ENCODE peak calls at places on chromosome 6, in six cellular contexts. A, Z, W, D, O and J are unnamed samples.
A peak's percentile ranks its signal among the peaks of the same experiment; 100 is the strongest.

GRCh38 chr6:116287668-116288282 is 8.0 kb upstream of the TSPYL1 start:
- DNase-seq in A (peak; percentile 74), Z (no peak), W (peak; percentile 70), D (peak; percentile 71), O (peak; percentile 46), J (no peak)

GRCh38 chr6:30459145-30459544 is 30.2 kb upstream of the HLA-E start:
- DNase-seq in A (no peak), Z (no peak), W (no peak), D (no peak), O (no peak), J (no peak)

GRCh38 chr6:79111549-79111948 is 33.5 kb upstream of the PHIP start:
- DNase-seq in A (no peak), Z (no peak), W (no peak), D (no peak), O (no peak), J (no peak)

GRCh38 chr6:101396552-101397173 is 3.2 kb downstream of the GRIK2 start:
- DNase-seq in A (peak; percentile 64), Z (peak; percentile 81), W (peak; percentile 65), D (peak; percentile 65), O (peak; percentile 82), J (peak; percentile 46)

GRCh38 chr6:53623497-53623896 is 42.1 kb downstream of the KLHL31 start:
- DNase-seq in A (peak; percentile 61), Z (no peak), W (no peak), D (no peak), O (no peak), J (no peak)

GRCh38 chr6:21019614-21020013 is 485.4 kb downstream of the CDKAL1 start:
- DNase-seq in A (peak; percentile 25), Z (no peak), W (no peak), D (no peak), O (no peak), J (no peak)

GRCh38 chr6:51118754-51119153 is 300.1 kb downstream of the TFAP2B start:
- DNase-seq in A (no peak), Z (no peak), W (no peak), D (no peak), O (no peak), J (no peak)

GRCh38 chr6:64280569-64280968 is 645.0 kb downstream of the PHF3 start:
- DNase-seq in A (peak; percentile 65), Z (no peak), W (peak; percentile 61), D (peak; percentile 42), O (peak; percentile 29), J (no peak)

GRCh38 chr6:83430606-83431544 is at the start of gene ME1:
- DNase-seq in A (peak; percentile 86), Z (peak; percentile 72), W (peak; percentile 93), D (peak; percentile 90), O (peak; percentile 52), J (peak; percentile 83)

GRCh38 chr6:104896914-104897313 is 37.2 kb upstream of the HACE1 start:
- DNase-seq in A (no peak), Z (no peak), W (no peak), D (no peak), O (no peak), J (no peak)

GRCh38 chr6:166729658-166730057 is 102.6 kb upstream of the RPS6KA2 start:
- DNase-seq in A (no peak), Z (no peak), W (no peak), D (no peak), O (no peak), J (no peak)

GRCh38 chr6:118187568-118188164 is 280.6 kb downstream of the SLC35F1 start:
- DNase-seq in A (no peak), Z (no peak), W (peak; percentile 89), D (no peak), O (no peak), J (no peak)

GRCh38 chr6:54618597-54618996 is 228.0 kb upstream of the FAM83B start:
- DNase-seq in A (no peak), Z (no peak), W (peak; percentile 2), D (no peak), O (no peak), J (no peak)

GRCh38 chr6:140025171-140025570 is 650.7 kb upstream of the CITED2 start:
- DNase-seq in A (no peak), Z (no peak), W (no peak), D (no peak), O (no peak), J (no peak)

GRCh38 chr6:141552463-141552862 is 580.3 kb upstream of the GJE1 start:
- DNase-seq in A (peak; percentile 86), Z (no peak), W (peak; percentile 72), D (no peak), O (no peak), J (no peak)
- H2BK15ac ChIP-seq in A (no peak overlapping the region), Z (no peak overlapping the region), W (no peak overlapping the region), D (no peak overlapping the region), O (no peak overlapping the region), J (no peak overlapping the region)

DNA sequence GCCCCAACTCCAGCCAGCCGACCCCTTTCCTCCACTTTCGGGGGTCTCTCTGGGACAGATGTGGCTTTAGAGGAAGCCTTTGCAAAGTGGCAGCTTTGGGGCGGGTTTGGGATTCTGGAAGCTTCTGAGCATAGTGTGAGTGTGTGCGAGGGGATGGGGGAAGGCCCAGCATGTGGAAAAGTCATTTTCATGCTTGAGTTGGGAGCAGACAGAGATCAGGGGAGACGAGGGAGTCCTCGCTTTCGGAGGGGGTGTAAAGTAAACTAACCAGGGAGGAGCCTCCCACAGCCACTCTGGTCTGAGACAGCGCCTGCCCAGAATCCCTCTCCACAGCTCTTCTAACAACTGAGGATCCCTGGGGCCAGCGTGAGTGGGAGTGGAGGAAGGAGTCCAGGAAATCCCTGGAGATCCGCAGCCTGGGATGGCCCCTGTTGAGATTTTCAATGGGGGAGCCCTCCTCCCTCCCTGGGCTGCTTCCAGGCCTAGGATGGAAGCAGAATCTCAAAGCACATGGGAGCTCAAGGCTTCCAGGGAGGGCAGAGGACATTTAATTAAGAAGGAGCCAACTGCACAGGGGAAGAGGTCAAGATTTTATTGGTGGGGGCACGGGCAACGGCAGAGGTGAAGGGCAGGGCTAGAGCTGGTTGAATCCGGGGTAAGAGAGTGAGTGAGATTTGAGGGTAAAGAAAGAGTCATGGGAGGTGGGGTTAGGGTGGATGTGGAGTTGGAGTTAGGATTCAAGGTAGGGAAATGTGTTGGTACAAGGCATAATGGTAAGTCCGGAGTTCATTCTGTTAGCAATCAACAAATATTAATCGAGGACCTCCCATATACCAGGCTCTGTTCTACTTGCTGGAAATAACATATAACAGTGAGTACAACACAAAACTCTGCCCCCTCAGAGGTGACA is 102.3 kb upstream of the FOXP4 start:
- DNase-seq in A (no peak), Z (peak; percentile 75), W (no peak), D (peak; percentile 44), O (no peak), J (no peak)
- H3K27ac ChIP-seq in A (no peak overlapping the region), Z (no peak overlapping the region), W (no peak overlapping the region), D (no peak overlapping the region), O (no peak overlapping the region), J (no peak overlapping the region)

DNA sequence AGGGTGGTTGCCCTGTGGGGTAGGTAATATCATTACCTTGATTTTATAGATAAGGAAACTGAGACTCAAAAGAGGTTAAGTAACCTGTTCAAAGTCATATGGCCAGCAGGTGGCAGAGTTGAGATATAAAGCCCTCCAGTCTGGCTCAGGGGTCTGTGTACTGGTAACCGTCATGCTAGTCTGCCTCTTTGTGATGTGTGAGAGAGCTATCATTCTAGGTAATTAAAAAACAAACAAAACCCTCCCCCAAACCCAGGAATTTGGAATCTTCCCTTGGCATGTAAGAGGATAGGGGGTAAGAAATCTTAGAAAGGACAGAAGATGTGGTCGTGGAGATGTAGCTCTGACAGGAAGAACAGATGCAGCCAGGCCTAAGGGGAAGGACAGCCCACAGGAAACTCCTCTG is 206.0 kb downstream of the CDC5L start:
- DNase-seq in A (peak; percentile 58), Z (peak; percentile 82), W (peak; percentile 72), D (peak; percentile 98), O (peak; percentile 45), J (peak; percentile 83)
- H4K8ac ChIP-seq in A (no peak overlapping the region), Z (peak overlapping the region; percentile 74), W (no peak overlapping the region), D (no peak overlapping the region), O (no peak overlapping the region), J (no peak overlapping the region)

GRCh38 chr6:73521351-73522254 is 771 bp upstream of the EEF1A1 start:
- DNase-seq in A (peak; percentile 91), Z (peak; percentile 91), W (peak; percentile 95), D (peak; percentile 42), O (no peak), J (no peak)

GRCh38 chr6:73516712-73517489 is 3.9 kb downstream of the EEF1A1 start:
- DNase-seq in A (peak; percentile 14), Z (no peak), W (peak; percentile 43), D (peak; percentile 25), O (no peak), J (no peak)

GRCh38 chr6:73523434-73524123 is 2.7 kb upstream of the EEF1A1 start:
- DNase-seq in A (peak; percentile 16), Z (peak; percentile 67), W (no peak), D (peak; percentile 36), O (no peak), J (peak; percentile 66)

GRCh38 chr6:73519943-73520687 is 717 bp downstream of the EEF1A1 start:
- DNase-seq in A (peak; percentile 78), Z (peak; percentile 64), W (peak; percentile 86), D (peak; percentile 87), O (no peak), J (peak; percentile 35)

DNA sequence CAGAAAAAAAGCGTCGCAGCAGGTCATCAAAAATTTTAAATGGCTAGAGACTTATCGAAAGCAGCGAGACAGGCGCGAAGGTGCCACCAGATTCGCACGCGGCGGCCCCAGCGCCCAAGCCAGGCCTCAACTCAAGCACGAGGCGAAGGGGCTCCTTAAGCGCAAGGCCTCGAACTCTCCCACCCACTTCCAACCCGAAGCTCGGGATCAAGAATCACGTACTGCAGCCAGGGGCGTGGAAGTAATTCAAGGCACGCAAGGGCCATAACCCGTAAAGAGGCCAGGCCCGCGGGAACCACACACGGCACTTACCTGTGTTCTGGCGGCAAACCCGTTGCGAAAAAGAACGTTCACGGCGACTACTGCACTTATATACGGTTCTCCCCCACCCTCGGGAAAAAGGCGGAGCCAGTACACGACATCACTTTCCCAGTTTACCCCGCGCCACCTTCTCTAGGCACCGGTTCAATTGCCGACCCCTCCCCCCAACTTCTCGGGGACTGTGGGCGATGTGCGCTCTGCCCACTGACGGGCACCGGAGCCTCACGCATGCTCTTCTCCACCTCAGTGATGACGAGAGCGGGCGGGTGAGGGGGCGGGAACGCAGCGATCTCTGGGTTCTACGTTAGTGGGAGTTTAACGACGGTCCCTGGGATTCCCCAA is at the start of gene EEF1A1:
- DNase-seq in A (peak; percentile 100), Z (peak; percentile 97), W (peak; percentile 100), D (peak; percentile 100), O (peak; percentile 99), J (peak; percentile 99)
- H2BK15ac ChIP-seq in A (peak within 1 kb of the TSS; percentile 75), Z (no peak within 1 kb of the TSS), W (peak within 1 kb of the TSS; percentile 87), D (no peak within 1 kb of the TSS), O (peak within 1 kb of the TSS; percentile 92), J (no peak within 1 kb of the TSS)

GRCh38 chr6:26269406-26270120 is 95.4 kb upstream of the BTN3A2 start:
- DNase-seq in A (no peak), Z (no peak), W (no peak), D (no peak), O (no peak), J (no peak)
- H3K27ac ChIP-seq in A (no peak overlapping the region), Z (no peak overlapping the region), W (no peak overlapping the region), D (no peak overlapping the region), O (peak overlapping the region; percentile 74), J (peak overlapping the region; percentile 86)

GRCh38 chr6:3751730-3752537 is 421 bp upstream of the PXDC1 start:
- DNase-seq in A (peak; percentile 93), Z (peak; percentile 82), W (peak; percentile 94), D (peak; percentile 86), O (peak; percentile 78), J (peak; percentile 78)
- H4K8ac ChIP-seq in A (peak overlapping the region; percentile 87), Z (no peak overlapping the region), W (peak overlapping the region; percentile 88), D (no peak overlapping the region), O (no peak overlapping the region), J (no peak overlapping the region)